ENCODE peak calls at places on chromosome 2, in five cellular contexts. F is heart left ventricle, L is PC-9, D is psoas muscle, H is astrocyte. I is an unnamed sample. For H3K27me3, the result is how much of the 10 kb centered on the place peaks cover.

GRCh38 chr2:191646612-191646902 is 31.4 kb upstream of the NABP1 start:
- DNase-seq in H (no peak), L (no peak), D (no peak), F (no peak), I (no peak)

GRCh38 chr2:62304429-62305417 is 108.8 kb downstream of the B3GNT2 start:
- DNase-seq in L (peak), H (peak), F (peak), D (peak), I (peak)

GRCh38 chr2:20507166-20507692 is 60.4 kb downstream of the RHOB start:
- DNase-seq in F (no peak), D (no peak), L (no peak), H (peak), I (no peak)

GRCh38 chr2:43212931-43213330 is 13.5 kb downstream of the ZFP36L2 start:
- DNase-seq in F (peak), L (no peak), H (no peak), D (no peak), I (no peak)

GRCh38 chr2:45935791-45936622 is 284.5 kb downstream of the PRKCE start:
- DNase-seq in L (peak), D (peak), F (peak), H (peak), I (peak)

GRCh38 chr2:182867411-182868048 is 1.1 kb upstream of the FRZB start:
- DNase-seq in H (no peak), D (no peak), L (no peak), F (no peak), I (no peak)

GRCh38 chr2:196170202-196170680 is 1.1 kb downstream of the STK17B start:
- DNase-seq in F (no peak), L (peak), D (no peak), H (peak), I (peak)

GRCh38 chr2:163697846-163698637 is 37.8 kb downstream of the FIGN start:
- DNase-seq in D (no peak), F (no peak), H (no peak), L (no peak), I (no peak)

GRCh38 chr2:30108192-30108591 is 38.6 kb upstream of the YPEL5 start:
- DNase-seq in L (no peak), D (no peak), H (no peak), F (no peak), I (no peak)

GRCh38 chr2:207148025-207148424 is 17.7 kb downstream of the KLF7 start:
- DNase-seq in L (no peak), D (no peak), F (no peak), H (peak), I (peak)

GRCh38 chr2:212032536-212033219 is 505.9 kb downstream of the ERBB4 start:
- DNase-seq in F (no peak), D (no peak), H (peak), L (no peak), I (no peak)

GRCh38 chr2:164252568-164253287 is 368.6 kb downstream of the GRB14 start:
- DNase-seq in H (no peak), D (no peak), L (no peak), F (no peak), I (no peak)

GRCh38 chr2:240997856-240998705 is at the start of gene SNED1:
- DNase-seq in H (peak), L (peak), D (peak), F (peak), I (peak)

GRCh38 chr2:118706371-118706770 is 141.1 kb downstream of the EN1 start:
- DNase-seq in H (no peak), L (no peak), D (no peak), F (no peak), I (no peak)

GRCh38 chr2:4576075-4576474 is 872.7 kb downstream of the DCDC2C start:
- DNase-seq in L (no peak), D (no peak), F (no peak), H (no peak), I (no peak)

GRCh38 chr2:201513271-201513670 is 61.7 kb downstream of the STRADB start:
- DNase-seq in F (no peak), H (peak), D (no peak), L (no peak), I (no peak)

GRCh38 chr2:173446722-173447121 is 92.0 kb downstream of the CDCA7 start:
- DNase-seq in F (no peak), D (no peak), H (no peak), L (no peak), I (no peak)

GRCh38 chr2:195021704-195022513 is 635.1 kb upstream of the SLC39A10 start:
- DNase-seq in H (peak), L (no peak), D (no peak), F (no peak), I (no peak)

GRCh38 chr2:224190871-224191270 is 151.8 kb upstream of the SERPINE2 start:
- DNase-seq in H (peak), F (no peak), L (no peak), D (no peak), I (no peak)

GRCh38 chr2:223897669-223898314 is 47.3 kb downstream of the WDFY1 start:
- DNase-seq in H (no peak), F (no peak), D (no peak), L (no peak), I (no peak)

GRCh38 chr2:39508243-39508642 is 71.2 kb upstream of the MAP4K3 start:
- DNase-seq in D (no peak), L (no peak), H (peak), F (no peak), I (no peak)

GRCh38 chr2:180505203-180505602 is 475.2 kb upstream of the UBE2E3 start:
- DNase-seq in D (no peak), H (peak), L (no peak), F (no peak), I (no peak)

GRCh38 chr2:160918909-160919503 is 241.2 kb upstream of the TANK start:
- DNase-seq in L (peak), D (peak), F (peak), H (no peak), I (no peak)

GRCh38 chr2:520663-521340 is 156.4 kb downstream of the TMEM18 start:
- DNase-seq in L (no peak), F (no peak), D (no peak), H (no peak), I (no peak)

GRCh38 chr2:170396799-170397459 is 219.0 kb downstream of the MYO3B start:
- DNase-seq in H (peak), F (no peak), L (no peak), D (no peak), I (no peak)

GRCh38 chr2:145402706-145403277 is 882.9 kb upstream of the ZEB2 start:
- DNase-seq in L (no peak), H (peak), D (no peak), F (no peak), I (no peak)

GRCh38 chr2:45466045-45466444 is 145.0 kb downstream of the SRBD1 start:
- DNase-seq in L (no peak), H (no peak), F (no peak), D (no peak), I (no peak)

GRCh38 chr2:217996345-217996744 is 6.5 kb downstream of the TNS1 start:
- DNase-seq in L (peak), D (peak), H (peak), F (peak), I (peak)

GRCh38 chr2:105766300-105766866 is 21.7 kb downstream of the NCK2 start:
- DNase-seq in L (no peak), D (no peak), F (no peak), H (no peak), I (no peak)

GRCh38 chr2:205776139-205776538 is 93.8 kb downstream of the NRP2 start:
- DNase-seq in D (peak), H (no peak), L (no peak), F (peak), I (peak)

GRCh38 chr2:27249891-27250651 is 12.8 kb downstream of the SLC30A3 start:
- DNase-seq in D (peak), H (no peak), L (peak), F (peak), I (no peak)

GRCh38 chr2:143205106-143205764 is 76.0 kb downstream of the ARHGAP15 start:
- DNase-seq in H (peak), D (no peak), F (no peak), L (no peak), I (no peak)

GRCh38 chr2:195318440-195319111 is 338.4 kb upstream of the SLC39A10 start:
- DNase-seq in H (peak), F (no peak), D (no peak), L (peak), I (no peak)

GRCh38 chr2:170652637-170653417 is 62.3 kb upstream of the SP5 start:
- DNase-seq in D (no peak), F (no peak), L (no peak), H (no peak), I (no peak)

GRCh38 chr2:43634604-43635306 is 2.3 kb upstream of the PLEKHH2 start:
- DNase-seq in F (no peak), D (no peak), H (peak), L (no peak), I (peak)

GRCh38 chr2:71851094-71851755 is 296.4 kb downstream of the CYP26B1 start:
- DNase-seq in L (no peak), D (no peak), H (no peak), F (no peak), I (no peak)

DNA sequence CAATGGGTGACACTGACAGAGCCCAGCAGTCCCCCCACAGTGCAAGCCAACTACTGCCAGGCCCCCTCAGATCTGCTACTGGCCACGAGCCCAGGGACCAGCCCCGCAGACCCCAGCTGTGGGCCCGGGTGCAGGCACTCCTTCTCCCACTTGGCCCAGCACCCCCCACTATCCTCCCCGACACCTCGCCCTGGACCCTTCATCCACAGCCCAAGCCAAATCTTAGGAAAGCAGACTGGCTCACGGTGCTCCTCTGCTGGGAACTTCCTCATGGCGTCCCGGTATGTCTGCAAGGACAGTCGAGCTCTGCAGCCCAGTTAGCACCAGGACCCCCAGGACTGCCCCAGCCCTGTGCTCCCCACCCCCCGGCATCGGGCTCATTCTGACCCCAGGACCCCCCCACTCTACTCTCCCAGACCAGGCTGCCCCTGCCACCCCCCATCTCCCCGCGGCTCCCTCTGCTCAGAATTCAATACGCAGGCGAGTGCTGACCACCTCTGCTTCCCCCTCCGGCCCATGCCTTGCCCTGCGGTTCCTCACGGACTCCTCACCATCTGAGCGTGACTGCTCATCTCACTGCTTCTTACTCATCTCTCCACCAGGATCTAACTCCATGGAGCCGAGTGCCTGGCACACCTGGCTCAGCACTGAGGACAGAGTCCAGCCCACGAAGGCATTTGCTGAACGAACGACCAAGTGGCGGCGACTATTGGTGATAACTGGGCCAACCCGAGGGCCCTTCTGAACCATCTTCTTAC is 85.7 kb downstream of the PXDN start:
- DNase-seq in L (no peak), F (peak), D (peak), H (no peak), I (no peak)
- H3K4me3 ChIP-seq in L (no peak), F (no peak), D (no peak), H (no peak), I (no peak)

GRCh38 chr2:47599171-47599570 is 183.8 kb upstream of the MSH6 start:
- DNase-seq in L (no peak), H (no peak), D (no peak), F (no peak), I (no peak)
- H3K27me3 ChIP-seq in L (under half), H (under half), D (under half), F (under half), I (under half)

DNA sequence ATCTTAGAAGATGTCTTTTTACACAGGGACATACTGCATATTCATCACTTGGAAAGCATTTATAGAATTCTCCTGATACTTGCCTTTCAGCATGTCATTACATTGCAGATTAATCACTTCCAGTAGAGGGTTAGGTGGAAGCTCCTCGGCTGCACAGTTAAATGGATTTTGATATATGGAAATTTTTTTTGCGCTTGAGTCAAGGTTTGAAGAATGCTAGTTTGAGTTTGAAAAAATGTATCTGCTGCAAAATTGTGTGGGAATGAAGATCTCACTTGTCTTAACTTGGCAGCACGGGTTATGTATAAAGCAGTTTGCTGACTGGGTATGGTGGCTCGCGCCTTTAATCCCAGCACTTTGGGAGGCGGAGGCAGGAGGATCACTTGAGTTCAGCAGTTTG is 13.7 kb downstream of the PPP1CB start:
- DNase-seq in H (peak), F (no peak), L (no peak), D (no peak), I (no peak)
- H3K4me3 ChIP-seq in H (no peak), F (no peak), L (no peak), D (no peak), I (no peak)

GRCh38 chr2:238854246-238854645 is 6.4 kb downstream of the TWIST2 start:
- DNase-seq in F (no peak), D (no peak), H (no peak), L (no peak), I (no peak)
- H3K27me3 ChIP-seq in F (under half), D (under half), H (under half), L (half or more), I (under half)

DNA sequence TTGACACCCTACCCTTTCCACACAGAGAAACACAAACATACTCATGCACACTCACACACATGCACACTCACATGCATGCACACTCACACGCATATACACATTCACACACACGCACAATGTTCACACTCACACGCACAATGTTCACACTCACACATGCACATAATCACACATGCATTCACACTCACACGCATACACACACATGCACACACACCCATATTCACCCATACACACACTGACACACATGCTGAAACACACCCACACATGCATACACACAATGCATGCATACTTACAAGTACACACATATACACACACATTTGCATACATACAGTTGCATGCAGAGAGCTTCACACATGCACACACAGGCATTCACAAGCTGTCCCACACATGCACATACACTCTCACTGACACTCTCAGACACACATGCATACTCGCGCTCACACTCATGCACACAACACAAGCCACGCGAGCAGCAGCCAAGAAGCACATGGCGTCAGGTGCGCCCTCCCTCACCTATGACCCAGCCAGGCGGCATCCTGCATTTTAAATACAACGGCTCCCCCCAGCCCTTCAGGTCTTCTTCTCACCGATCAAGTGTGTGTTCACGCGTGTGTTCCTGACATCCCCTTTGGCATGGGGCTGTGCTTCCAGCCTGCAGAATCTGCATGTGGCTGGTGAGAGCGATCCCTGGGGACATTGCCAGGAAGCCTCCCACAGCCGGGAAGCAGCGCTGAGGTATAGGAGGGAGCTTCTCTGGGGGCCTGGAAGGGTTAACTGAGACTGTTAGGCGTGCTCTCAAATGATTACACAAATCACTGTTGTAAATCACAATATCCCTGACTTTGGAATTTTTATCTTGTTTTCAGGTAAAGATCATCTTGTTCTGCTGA is 195.1 kb downstream of the RTP5 start:
- DNase-seq in F (no peak), H (no peak), L (no peak), D (no peak), I (no peak)
- H3K4me3 ChIP-seq in F (no peak), H (no peak), L (no peak), D (no peak), I (no peak)